ENCODE peak calls at places on chromosomes 2 and 18, in four cellular contexts. K is dorsolateral prefrontal cortex, P is epithelial cell of esophagus, M is H7. Z is an unnamed sample.

GRCh38 chr2:3493610-3493997 is 25.7 kb downstream of the ADI1 start:
- DNase-seq in P (peak; percentile 22), M (peak; percentile 88), K (no peak), Z (peak; percentile 75)

GRCh38 chr2:45722477-45722876 is 71.0 kb downstream of the PRKCE start:
- DNase-seq in P (peak; percentile 16), M (no peak), K (no peak), Z (no peak)

GRCh38 chr2:219029829-219030165 is 11.5 kb downstream of the CFAP65 start:
- DNase-seq in P (peak; percentile 81), M (peak; percentile 95), K (peak; percentile 85), Z (no peak)

GRCh38 chr2:172131713-172132555 is 29.2 kb upstream of the DLX2 start:
- DNase-seq in K (no peak), M (peak; percentile 54), P (no peak), Z (no peak)

GRCh38 chr2:189836644-189837043 is 52.4 kb downstream of the PMS1 start:
- DNase-seq in M (no peak), K (no peak), P (peak; percentile 11), Z (no peak)

GRCh38 chr18:33837191-33837590 is 259.2 kb downstream of the ASXL3 start:
- DNase-seq in K (no peak), P (peak; percentile 5), M (no peak), Z (no peak)

GRCh38 chr2:240813231-240813921 is 6.6 kb downstream of the KIF1A start:
- DNase-seq in M (peak; percentile 38), P (no peak), K (no peak), Z (peak; percentile 55)

GRCh38 chr2:54531558-54531957 is 75.4 kb downstream of the SPTBN1 start:
- DNase-seq in K (no peak), P (peak; percentile 97), M (no peak), Z (no peak)

GRCh38 chr2:72887032-72887835 is at the start of gene SPR:
- DNase-seq in P (peak; percentile 77), K (peak; percentile 50), M (peak; percentile 83), Z (peak; percentile 82)

GRCh38 chr18:33076601-33077000 is 303.8 kb upstream of the KLHL14 start:
- DNase-seq in P (no peak), K (no peak), M (no peak), Z (no peak)

GRCh38 chr2:21234721-21235120 is 111.0 kb downstream of the TDRD15 start:
- DNase-seq in P (no peak), M (no peak), K (no peak), Z (no peak)

GRCh38 chr2:111698743-111699554 is 185.0 kb downstream of the ANAPC1 start:
- DNase-seq in M (peak; percentile 39), K (peak; percentile 63), P (peak; percentile 98), Z (no peak)

GRCh38 chr18:21453512-21453862 is 147.0 kb downstream of the ESCO1 start:
- DNase-seq in K (no peak), P (peak; percentile 8), M (no peak), Z (no peak)

GRCh38 chr2:233079953-233080835 is 20.1 kb downstream of the INPP5D start:
- DNase-seq in M (no peak), P (no peak), K (no peak), Z (peak; percentile 57)

GRCh38 chr2:233080836-233081229 is 20.7 kb downstream of the INPP5D start:
- DNase-seq in P (no peak), K (no peak), M (no peak), Z (peak; percentile 69)

GRCh38 chr2:233082222-233082933 is 22.2 kb downstream of the INPP5D start:
- DNase-seq in M (no peak), K (no peak), P (no peak), Z (peak; percentile 57)

GRCh38 chr2:233081731-233082221 is 21.6 kb downstream of the INPP5D start:
- DNase-seq in K (no peak), P (no peak), M (no peak), Z (peak; percentile 65)

GRCh38 chr2:233081232-233081730 is 21.1 kb downstream of the INPP5D start:
- DNase-seq in P (no peak), M (no peak), K (no peak), Z (peak; percentile 69)
- H3K4me3 ChIP-seq in P (no peak overlapping the region), M (no peak overlapping the region), K (no peak overlapping the region), Z (no peak overlapping the region)

GRCh38 chr2:42545714-42546390 is 22.6 kb upstream of the MTA3 start:
- DNase-seq in M (peak; percentile 53), K (no peak), P (no peak), Z (no peak)
- H3K4me3 ChIP-seq in M (no peak overlapping the region), K (no peak overlapping the region), P (no peak overlapping the region), Z (no peak overlapping the region)

GRCh38 chr2:232503792-232504323 is 16.2 kb upstream of the ECEL1 start:
- DNase-seq in K (no peak), P (no peak), M (no peak), Z (no peak)
- H3K4me3 ChIP-seq in K (peak overlapping the region; percentile 56), P (no peak overlapping the region), M (peak overlapping the region; percentile 71), Z (peak overlapping the region; percentile 78)

GRCh38 chr18:74142251-74142650 is 5.4 kb downstream of the FBXO15 start:
- DNase-seq in M (no peak), P (peak; percentile 23), K (no peak), Z (no peak)

GRCh38 chr18:74147779-74148542 is at the start of the genes FBXO15 and TIMM21:
- DNase-seq in P (peak; percentile 98), M (peak; percentile 92), K (peak; percentile 96), Z (peak; percentile 97)

GRCh38 chr18:74147491-74147778 is 199 bp downstream of the FBXO15 start:
- DNase-seq in P (no peak), M (no peak), K (no peak), Z (no peak)

GRCh38 chr18:74148543-74149070 is 284 bp downstream of the TIMM21 start:
- DNase-seq in K (no peak), P (no peak), M (no peak), Z (no peak)

GRCh38 chr18:74146756-74147155 is 878 bp downstream of the FBXO15 start:
- DNase-seq in M (no peak), P (no peak), K (no peak), Z (no peak)
- H3K4me3 ChIP-seq in M (peak overlapping the region; percentile 96), P (no peak overlapping the region), K (peak overlapping the region; percentile 99), Z (no peak overlapping the region)

DNA sequence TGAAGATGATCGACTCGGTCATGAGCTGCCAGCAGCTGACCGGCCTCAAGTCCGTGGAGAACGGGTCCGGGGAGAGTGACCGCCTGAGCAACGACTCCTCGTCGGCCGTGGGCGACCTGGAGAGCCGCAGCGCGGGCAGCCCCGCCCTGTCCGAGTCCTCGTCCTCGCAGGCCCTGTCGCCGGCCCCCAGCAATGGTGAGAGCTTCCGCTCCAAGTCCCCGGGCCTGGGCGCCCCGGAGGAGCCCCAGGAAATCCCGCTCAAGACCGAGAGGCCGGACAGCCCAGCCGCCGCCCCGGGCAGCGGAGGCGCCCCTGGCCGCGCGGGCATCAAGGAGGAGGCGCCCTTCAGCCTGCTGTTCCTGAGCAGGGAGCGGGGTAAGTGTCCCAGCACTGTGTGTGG is 14.9 kb downstream of the SALL3 start:
- DNase-seq in P (no peak), M (peak; percentile 44), K (no peak), Z (no peak)
- H3K4me3 ChIP-seq in P (no peak overlapping the region), M (no peak overlapping the region), K (no peak overlapping the region), Z (no peak overlapping the region)

GRCh38 chr2:169736902-169737301 is 3.3 kb downstream of the KLHL23 start:
- DNase-seq in M (no peak), K (no peak), P (no peak), Z (no peak)

GRCh38 chr2:169732075-169732474 is 1.6 kb upstream of the KLHL23 start:
- DNase-seq in M (no peak), P (no peak), K (no peak), Z (no peak)

GRCh38 chr2:169734172-169734847 is 678 bp downstream of the KLHL23 start:
- DNase-seq in P (peak; percentile 24), K (no peak), M (peak; percentile 88), Z (no peak)

GRCh38 chr2:169735623-169736022 is 2.0 kb downstream of the KLHL23 start:
- DNase-seq in M (no peak), P (no peak), K (no peak), Z (no peak)

DNA sequence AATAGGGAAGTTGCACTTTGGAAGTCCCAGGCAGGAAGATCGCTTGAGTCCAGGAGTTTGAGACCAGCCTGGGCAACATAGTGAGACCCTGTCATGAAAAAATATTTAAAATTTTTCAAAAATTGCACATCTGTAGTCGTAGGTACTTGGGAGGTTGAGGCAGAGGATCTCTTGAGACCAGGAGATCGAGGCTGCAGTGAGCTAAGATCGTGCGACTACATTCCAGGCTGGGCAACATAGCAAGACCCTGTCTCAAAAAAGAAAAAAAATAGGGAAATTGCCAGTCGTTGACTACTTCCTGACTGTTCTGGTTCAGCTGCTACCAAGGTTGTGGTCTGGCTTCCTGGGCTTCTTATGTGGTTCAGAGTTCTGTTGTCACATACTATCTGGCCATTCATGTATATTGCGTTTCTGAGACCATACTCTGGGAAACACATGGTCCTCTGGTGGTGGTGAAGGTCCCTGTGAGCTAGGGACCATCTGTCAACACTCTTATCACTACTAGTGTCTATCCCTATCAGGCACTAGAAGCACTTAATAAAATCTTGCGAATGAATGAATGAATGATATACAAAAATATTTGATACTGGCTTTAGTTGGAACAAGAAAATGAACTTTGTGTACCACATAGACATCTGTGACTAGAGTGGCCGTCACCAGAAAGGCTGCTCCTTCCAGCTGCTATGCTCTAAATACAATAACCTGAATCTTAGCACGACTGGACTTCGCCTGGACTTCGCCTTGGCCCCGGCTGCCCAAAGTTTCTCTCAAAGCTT is 861 bp upstream of the KLHL23 start:
- DNase-seq in M (no peak), K (no peak), P (no peak), Z (no peak)
- H3K4me3 ChIP-seq in M (peak overlapping the region; percentile 88), K (peak overlapping the region; percentile 72), P (peak overlapping the region; percentile 61), Z (peak overlapping the region; percentile 85)